ENCODE peak calls at places on chromosomes 1 and 21, in nine cellular contexts. One of them, this sample, is unnamed.

GRCh38 chr1:155688318-155689121 is at the start of the genes DAP3 and YY1AP1:
- DNase-seq in GM06990: peak
- DNase-seq in myocyte: peak
- DNase-seq in CD4-positive, alpha-beta T cell: peak
- DNase-seq in iris pigment epithelial cell: peak
- DNase-seq in anterior cingulate cortex: peak
- DNase-seq in thoracic aorta: peak
- DNase-seq in AG04450: peak
- DNase-seq in hepatic stellate cell: peak
- DNase-seq in this sample: peak

GRCh38 chr1:200410566-200410878 is 686 bp upstream of the ZNF281 start:
- DNase-seq in GM06990: no peak
- DNase-seq in myocyte: no peak
- DNase-seq in CD4-positive, alpha-beta T cell: no peak
- DNase-seq in iris pigment epithelial cell: peak
- DNase-seq in anterior cingulate cortex: no peak
- DNase-seq in thoracic aorta: no peak
- DNase-seq in AG04450: no peak
- DNase-seq in hepatic stellate cell: no peak
- DNase-seq in this sample: no peak

GRCh38 chr1:54996359-54996868 is 2.3 kb upstream of the BSND start:
- DNase-seq in GM06990: peak
- DNase-seq in myocyte: peak
- DNase-seq in CD4-positive, alpha-beta T cell: peak
- DNase-seq in iris pigment epithelial cell: peak
- DNase-seq in anterior cingulate cortex: peak
- DNase-seq in thoracic aorta: no peak
- DNase-seq in AG04450: no peak
- DNase-seq in hepatic stellate cell: peak
- DNase-seq in this sample: peak

GRCh38 chr1:118340928-118341905 is 156.2 kb upstream of the SPAG17 start:
- DNase-seq in GM06990: no peak
- DNase-seq in myocyte: no peak
- DNase-seq in CD4-positive, alpha-beta T cell: no peak
- DNase-seq in iris pigment epithelial cell: no peak
- DNase-seq in anterior cingulate cortex: no peak
- DNase-seq in thoracic aorta: no peak
- DNase-seq in AG04450: no peak
- DNase-seq in hepatic stellate cell: no peak
- DNase-seq in this sample: no peak

GRCh38 chr21:30979054-30979453 is 59.2 kb downstream of the KRTAP19-8 start:
- DNase-seq in GM06990: peak
- DNase-seq in myocyte: no peak
- DNase-seq in CD4-positive, alpha-beta T cell: no peak
- DNase-seq in iris pigment epithelial cell: no peak
- DNase-seq in anterior cingulate cortex: no peak
- DNase-seq in thoracic aorta: no peak
- DNase-seq in AG04450: no peak
- DNase-seq in hepatic stellate cell: no peak
- DNase-seq in this sample: no peak

GRCh38 chr1:163844393-163844948 is 522.7 kb downstream of the NUF2 start:
- DNase-seq in GM06990: no peak
- DNase-seq in myocyte: peak
- DNase-seq in CD4-positive, alpha-beta T cell: no peak
- DNase-seq in iris pigment epithelial cell: peak
- DNase-seq in anterior cingulate cortex: no peak
- DNase-seq in thoracic aorta: no peak
- DNase-seq in AG04450: no peak
- DNase-seq in hepatic stellate cell: peak
- DNase-seq in this sample: no peak

GRCh38 chr1:32249831-32250525 is 1.1 kb upstream of the LCK start:
- DNase-seq in GM06990: peak
- DNase-seq in myocyte: no peak
- DNase-seq in CD4-positive, alpha-beta T cell: peak
- DNase-seq in iris pigment epithelial cell: peak
- DNase-seq in anterior cingulate cortex: no peak
- DNase-seq in thoracic aorta: no peak
- DNase-seq in AG04450: no peak
- DNase-seq in hepatic stellate cell: no peak
- DNase-seq in this sample: no peak

GRCh38 chr21:20882462-20883415 is 115.5 kb upstream of the NCAM2 start:
- DNase-seq in GM06990: no peak
- DNase-seq in myocyte: peak
- DNase-seq in CD4-positive, alpha-beta T cell: no peak
- DNase-seq in iris pigment epithelial cell: peak
- DNase-seq in anterior cingulate cortex: peak
- DNase-seq in thoracic aorta: no peak
- DNase-seq in AG04450: no peak
- DNase-seq in hepatic stellate cell: peak
- DNase-seq in this sample: peak

GRCh38 chr1:234772345-234773147 is 162.6 kb upstream of the IRF2BP2 start:
- DNase-seq in GM06990: peak
- DNase-seq in myocyte: peak
- DNase-seq in CD4-positive, alpha-beta T cell: peak
- DNase-seq in iris pigment epithelial cell: peak
- DNase-seq in anterior cingulate cortex: no peak
- DNase-seq in thoracic aorta: peak
- DNase-seq in AG04450: peak
- DNase-seq in hepatic stellate cell: peak
- DNase-seq in this sample: peak

GRCh38 chr1:210920716-210921694 is 212.9 kb downstream of the KCNH1 start:
- DNase-seq in GM06990: no peak
- DNase-seq in myocyte: no peak
- DNase-seq in CD4-positive, alpha-beta T cell: no peak
- DNase-seq in iris pigment epithelial cell: no peak
- DNase-seq in anterior cingulate cortex: no peak
- DNase-seq in thoracic aorta: no peak
- DNase-seq in AG04450: no peak
- DNase-seq in hepatic stellate cell: no peak
- DNase-seq in this sample: no peak

GRCh38 chr1:173475564-173476196 is 1.5 kb upstream of the PRDX6 start:
- DNase-seq in GM06990: no peak
- DNase-seq in myocyte: no peak
- DNase-seq in CD4-positive, alpha-beta T cell: no peak
- DNase-seq in iris pigment epithelial cell: peak
- DNase-seq in anterior cingulate cortex: no peak
- DNase-seq in thoracic aorta: no peak
- DNase-seq in AG04450: no peak
- DNase-seq in hepatic stellate cell: peak
- DNase-seq in this sample: no peak

GRCh38 chr1:224317383-224318045 is 12.5 kb downstream of the NVL start:
- DNase-seq in GM06990: no peak
- DNase-seq in myocyte: no peak
- DNase-seq in CD4-positive, alpha-beta T cell: no peak
- DNase-seq in iris pigment epithelial cell: no peak
- DNase-seq in anterior cingulate cortex: no peak
- DNase-seq in thoracic aorta: no peak
- DNase-seq in AG04450: no peak
- DNase-seq in hepatic stellate cell: no peak
- DNase-seq in this sample: no peak

GRCh38 chr1:151476083-151476482 is 16.8 kb upstream of the POGZ start:
- DNase-seq in GM06990: no peak
- DNase-seq in myocyte: no peak
- DNase-seq in CD4-positive, alpha-beta T cell: no peak
- DNase-seq in iris pigment epithelial cell: peak
- DNase-seq in anterior cingulate cortex: no peak
- DNase-seq in thoracic aorta: no peak
- DNase-seq in AG04450: no peak
- DNase-seq in hepatic stellate cell: no peak
- DNase-seq in this sample: no peak

GRCh38 chr1:8598783-8599182 is 218.7 kb downstream of the RERE start:
- DNase-seq in GM06990: no peak
- DNase-seq in myocyte: no peak
- DNase-seq in CD4-positive, alpha-beta T cell: no peak
- DNase-seq in iris pigment epithelial cell: peak
- DNase-seq in anterior cingulate cortex: no peak
- DNase-seq in thoracic aorta: no peak
- DNase-seq in AG04450: no peak
- DNase-seq in hepatic stellate cell: no peak
- DNase-seq in this sample: no peak

GRCh38 chr1:230459463-230459862 is 33.3 kb upstream of the PGBD5 start:
- DNase-seq in GM06990: no peak
- DNase-seq in myocyte: peak
- DNase-seq in CD4-positive, alpha-beta T cell: no peak
- DNase-seq in iris pigment epithelial cell: peak
- DNase-seq in anterior cingulate cortex: no peak
- DNase-seq in thoracic aorta: no peak
- DNase-seq in AG04450: peak
- DNase-seq in hepatic stellate cell: no peak
- DNase-seq in this sample: peak

GRCh38 chr1:89068291-89068690 is 3.3 kb upstream of the GBP1 start:
- DNase-seq in GM06990: no peak
- DNase-seq in myocyte: peak
- DNase-seq in CD4-positive, alpha-beta T cell: no peak
- DNase-seq in iris pigment epithelial cell: peak
- DNase-seq in anterior cingulate cortex: no peak
- DNase-seq in thoracic aorta: no peak
- DNase-seq in AG04450: peak
- DNase-seq in hepatic stellate cell: peak
- DNase-seq in this sample: no peak

GRCh38 chr1:225603538-225604354 is 49.2 kb downstream of the ENAH start:
- DNase-seq in GM06990: no peak
- DNase-seq in myocyte: peak
- DNase-seq in CD4-positive, alpha-beta T cell: no peak
- DNase-seq in iris pigment epithelial cell: peak
- DNase-seq in anterior cingulate cortex: no peak
- DNase-seq in thoracic aorta: no peak
- DNase-seq in AG04450: no peak
- DNase-seq in hepatic stellate cell: peak
- DNase-seq in this sample: no peak